ENCODE peak calls at places on chromosomes 16 and 17, in four cellular contexts. X is AG09319, W is choroid plexus epithelial cell, V is RWPE1. Z is an unnamed sample.

GRCh38 chr17:67717192-67717623 is 528 bp upstream of the NOL11 start:
- DNase-seq in X (no peak), W (no peak), V (no peak), Z (no peak)

GRCh38 chr17:42679001-42679491 is 2.3 kb upstream of the PLEKHH3 start:
- DNase-seq in X (no peak), W (peak; percentile 70), V (peak; percentile 70), Z (peak; percentile 52)

GRCh38 chr17:47895254-47895855 is 681 bp upstream of the SP2 start:
- DNase-seq in X (no peak), W (peak; percentile 39), V (no peak), Z (no peak)

GRCh38 chr16:82078125-82078524 is 43.1 kb downstream of the HSD17B2 start:
- DNase-seq in X (no peak), W (no peak), V (no peak), Z (no peak)

GRCh38 chr17:42249681-42250446 is 26.3 kb downstream of the STAT5B start:
- DNase-seq in X (no peak), W (no peak), V (no peak), Z (no peak)

GRCh38 chr17:57215317-57215716 is 41.0 kb upstream of the MSI2 start:
- DNase-seq in X (no peak), W (peak; percentile 26), V (peak; percentile 69), Z (peak; percentile 74)

GRCh38 chr17:21043296-21044232 is 753 bp upstream of the USP22 start:
- DNase-seq in X (peak; percentile 97), W (peak; percentile 99), V (peak; percentile 35), Z (peak; percentile 99)

GRCh38 chr16:70568601-70569217 is 45.1 kb downstream of the SF3B3 start:
- DNase-seq in X (no peak), W (peak; percentile 66), V (no peak), Z (peak; percentile 62)

GRCh38 chr16:75246504-75247205 is 4.8 kb downstream of the BCAR1 start:
- DNase-seq in X (no peak), W (peak; percentile 91), V (no peak), Z (peak; percentile 83)

GRCh38 chr16:1626327-1626726 is 14.2 kb downstream of the CRAMP1 start:
- DNase-seq in X (no peak), W (no peak), V (no peak), Z (no peak)

GRCh38 chr17:50474523-50474922 is 4.1 kb upstream of the RSAD1 start:
- DNase-seq in X (no peak), W (no peak), V (no peak), Z (no peak)

GRCh38 chr16:23400387-23400930 is 52.5 kb downstream of the COG7 start:
- DNase-seq in X (no peak), W (no peak), V (no peak), Z (no peak)

GRCh38 chr17:81543756-81544155 is 8.4 kb downstream of the FAAP100 start:
- DNase-seq in X (no peak), W (no peak), V (no peak), Z (no peak)

GRCh38 chr17:7217113-7217987 is 2.3 kb downstream of the DLG4 start:
- DNase-seq in X (no peak), W (peak; percentile 85), V (no peak), Z (peak; percentile 65)

GRCh38 chr16:88839745-88840588 is 16.8 kb downstream of the GALNS start:
- DNase-seq in X (no peak), W (no peak), V (no peak), Z (no peak)

GRCh38 chr16:56797861-56798260 is 67.1 kb upstream of the SLC12A3 start:
- DNase-seq in X (no peak), W (no peak), V (no peak), Z (no peak)

GRCh38 chr16:56792960-56793359 is 63.0 kb downstream of the NUP93 start:
- DNase-seq in X (no peak), W (no peak), V (no peak), Z (no peak)

GRCh38 chr16:56795011-56795410 is 65.1 kb downstream of the NUP93 start:
- DNase-seq in X (no peak), W (no peak), V (no peak), Z (no peak)

GRCh38 chr16:56789360-56789759 is 59.4 kb downstream of the NUP93 start:
- DNase-seq in X (no peak), W (peak; percentile 78), V (peak; percentile 38), Z (peak; percentile 60)

GRCh38 chr16:56793504-56793903 is 63.6 kb downstream of the NUP93 start:
- DNase-seq in X (no peak), W (peak; percentile 76), V (no peak), Z (peak; percentile 65)
- TF ChIP-seq CTCF in X (peak; percentile 34), W (peak; percentile 70), V (peak; percentile 38), Z (peak; percentile 64)

GRCh38 chr16:66359012-66359411 is 7.5 kb upstream of the CDH5 start:
- DNase-seq in X (no peak), W (peak; percentile 29), V (peak; percentile 78), Z (no peak)

GRCh38 chr16:66358231-66358630 is 8.3 kb upstream of the CDH5 start:
- DNase-seq in X (no peak), W (no peak), V (peak; percentile 24), Z (no peak)

GRCh38 chr16:66355526-66355925 is 11.0 kb upstream of the CDH5 start:
- DNase-seq in X (no peak), W (no peak), V (no peak), Z (no peak)

GRCh38 chr16:66359811-66360608 is 6.5 kb upstream of the CDH5 start:
- DNase-seq in X (no peak), W (no peak), V (no peak), Z (no peak)

DNA sequence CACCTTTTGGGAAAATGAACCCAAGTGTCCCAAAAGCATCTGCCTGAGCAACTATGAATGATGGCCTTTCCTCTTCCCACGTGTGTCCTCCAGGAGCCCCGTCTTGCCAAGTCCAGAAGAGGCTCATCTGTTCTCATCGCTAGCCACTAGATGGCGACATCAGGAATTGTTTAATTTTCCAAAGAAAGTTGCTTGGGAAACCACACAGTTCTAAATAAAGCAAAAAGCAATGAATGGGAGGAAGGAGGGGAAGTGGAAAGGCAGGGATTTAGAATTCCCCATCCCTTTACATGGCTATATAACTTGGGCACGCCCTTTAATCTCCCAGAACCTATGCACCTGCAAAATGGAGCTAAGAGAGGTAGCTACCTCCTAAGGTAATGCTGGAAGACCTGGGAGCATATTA is 9.0 kb upstream of the CDH5 start:
- DNase-seq in X (peak; percentile 52), W (peak; percentile 91), V (peak; percentile 74), Z (peak; percentile 78)
- TF ChIP-seq CTCF in X (peak; percentile 76), W (peak; percentile 82), V (peak; percentile 81), Z (peak; percentile 72)

GRCh38 chr17:73341350-73342056 is 29.7 kb upstream of the CDC42EP4 start:
- DNase-seq in X (no peak), W (no peak), V (no peak), Z (no peak)
- TF ChIP-seq CTCF in X (no peak), W (no peak), V (no peak), Z (no peak)

GRCh38 chr17:53313746-53314145 is 509.0 kb upstream of the KIF2B start:
- DNase-seq in X (no peak), W (no peak), V (peak; percentile 5), Z (no peak)
- TF ChIP-seq CTCF in X (no peak), W (no peak), V (no peak), Z (no peak)

GRCh38 chr17:74890554-74890953 is 2.9 kb downstream of the FADS6 start:
- DNase-seq in X (no peak), W (no peak), V (no peak), Z (no peak)

GRCh38 chr17:74892974-74893911 is at the start of gene FADS6:
- DNase-seq in X (no peak), W (no peak), V (no peak), Z (no peak)

GRCh38 chr17:74888440-74888839 is 5.0 kb downstream of the FADS6 start:
- DNase-seq in X (no peak), W (no peak), V (no peak), Z (no peak)

GRCh38 chr17:74893936-74894671 is 671 bp upstream of the FADS6 start:
- DNase-seq in X (no peak), W (no peak), V (no peak), Z (no peak)

GRCh38 chr17:74892013-74892841 is 1.2 kb downstream of the FADS6 start:
- DNase-seq in X (no peak), W (no peak), V (no peak), Z (no peak)
- TF ChIP-seq CTCF in X (no peak), W (no peak), V (no peak), Z (no peak)

Z was measured in fibroblast of villous mesenchyme.